ENCODE peak calls at places on chromosomes 2 and 18, in nine cellular contexts. One of them, this sample, is unnamed.

GRCh38 chr18:159037-159652 is 788 bp downstream of the USP14 start:
- DNase-seq in uterus: no peak
- DNase-seq in colonic mucosa: no peak
- DNase-seq in iPS DF 6.9: no peak
- DNase-seq in right cardiac atrium: no peak
- DNase-seq in left lung: no peak
- DNase-seq in HCT116: no peak
- DNase-seq in ovary: no peak
- DNase-seq in cardiac muscle cell: peak; percentile 13
- DNase-seq in this sample: no peak

GRCh38 chr2:61660511-61661388 is 122.6 kb upstream of the XPO1 start:
- DNase-seq in uterus: no peak
- DNase-seq in colonic mucosa: no peak
- DNase-seq in iPS DF 6.9: no peak
- DNase-seq in right cardiac atrium: peak; percentile 23
- DNase-seq in left lung: no peak
- DNase-seq in HCT116: no peak
- DNase-seq in ovary: no peak
- DNase-seq in cardiac muscle cell: peak; percentile 33
- DNase-seq in this sample: peak; percentile 30

GRCh38 chr2:201466050-201466660 is 14.6 kb downstream of the STRADB start:
- DNase-seq in uterus: no peak
- DNase-seq in colonic mucosa: no peak
- DNase-seq in iPS DF 6.9: no peak
- DNase-seq in right cardiac atrium: no peak
- DNase-seq in left lung: no peak
- DNase-seq in HCT116: no peak
- DNase-seq in ovary: no peak
- DNase-seq in cardiac muscle cell: peak; percentile 70
- DNase-seq in this sample: no peak

GRCh38 chr18:29779096-29779495 is 1263.4 kb downstream of the DSC3 start:
- DNase-seq in uterus: no peak
- DNase-seq in colonic mucosa: no peak
- DNase-seq in iPS DF 6.9: no peak
- DNase-seq in right cardiac atrium: no peak
- DNase-seq in left lung: no peak
- DNase-seq in HCT116: no peak
- DNase-seq in ovary: no peak
- DNase-seq in cardiac muscle cell: peak; percentile 16
- DNase-seq in this sample: no peak

GRCh38 chr2:137262600-137262999 is 497.3 kb downstream of the THSD7B start:
- DNase-seq in uterus: no peak
- DNase-seq in colonic mucosa: no peak
- DNase-seq in iPS DF 6.9: peak; percentile 29
- DNase-seq in right cardiac atrium: no peak
- DNase-seq in left lung: no peak
- DNase-seq in HCT116: no peak
- DNase-seq in ovary: no peak
- DNase-seq in cardiac muscle cell: no peak
- DNase-seq in this sample: no peak

GRCh38 chr2:139020287-139020686 is 240.1 kb upstream of the NXPH2 start:
- DNase-seq in uterus: no peak
- DNase-seq in colonic mucosa: no peak
- DNase-seq in iPS DF 6.9: no peak
- DNase-seq in right cardiac atrium: no peak
- DNase-seq in left lung: no peak
- DNase-seq in HCT116: no peak
- DNase-seq in ovary: no peak
- DNase-seq in cardiac muscle cell: no peak
- DNase-seq in this sample: no peak

GRCh38 chr2:42841344-42841743 is 49.0 kb upstream of the HAAO start:
- DNase-seq in uterus: peak; percentile 13
- DNase-seq in colonic mucosa: no peak
- DNase-seq in iPS DF 6.9: no peak
- DNase-seq in right cardiac atrium: no peak
- DNase-seq in left lung: no peak
- DNase-seq in HCT116: no peak
- DNase-seq in ovary: no peak
- DNase-seq in cardiac muscle cell: no peak
- DNase-seq in this sample: no peak

GRCh38 chr2:62529758-62530157 is 23.8 kb upstream of the TMEM17 start:
- DNase-seq in uterus: no peak
- DNase-seq in colonic mucosa: no peak
- DNase-seq in iPS DF 6.9: no peak
- DNase-seq in right cardiac atrium: no peak
- DNase-seq in left lung: no peak
- DNase-seq in HCT116: no peak
- DNase-seq in ovary: no peak
- DNase-seq in cardiac muscle cell: no peak
- DNase-seq in this sample: no peak

GRCh38 chr2:55051026-55051866 is 995 bp upstream of the RTN4 start:
- DNase-seq in uterus: peak; percentile 77
- DNase-seq in colonic mucosa: peak; percentile 63
- DNase-seq in iPS DF 6.9: no peak
- DNase-seq in right cardiac atrium: peak; percentile 58
- DNase-seq in left lung: no peak
- DNase-seq in HCT116: peak; percentile 99
- DNase-seq in ovary: peak; percentile 57
- DNase-seq in cardiac muscle cell: peak; percentile 98
- DNase-seq in this sample: peak; percentile 48

GRCh38 chr2:23231865-23232264 is 153.1 kb upstream of the KLHL29 start:
- DNase-seq in uterus: no peak
- DNase-seq in colonic mucosa: no peak
- DNase-seq in iPS DF 6.9: no peak
- DNase-seq in right cardiac atrium: no peak
- DNase-seq in left lung: no peak
- DNase-seq in HCT116: no peak
- DNase-seq in ovary: no peak
- DNase-seq in cardiac muscle cell: no peak
- DNase-seq in this sample: no peak

GRCh38 chr2:216216951-216217903 is 108.1 kb downstream of the XRCC5 start:
- DNase-seq in uterus: no peak
- DNase-seq in colonic mucosa: no peak
- DNase-seq in iPS DF 6.9: no peak
- DNase-seq in right cardiac atrium: no peak
- DNase-seq in left lung: peak; percentile 41
- DNase-seq in HCT116: no peak
- DNase-seq in ovary: no peak
- DNase-seq in cardiac muscle cell: peak; percentile 44
- DNase-seq in this sample: no peak

GRCh38 chr2:32706815-32707214 is 79.0 kb downstream of the TTC27 start:
- DNase-seq in uterus: no peak
- DNase-seq in colonic mucosa: no peak
- DNase-seq in iPS DF 6.9: no peak
- DNase-seq in right cardiac atrium: no peak
- DNase-seq in left lung: no peak
- DNase-seq in HCT116: no peak
- DNase-seq in ovary: no peak
- DNase-seq in cardiac muscle cell: no peak
- DNase-seq in this sample: no peak

DNA sequence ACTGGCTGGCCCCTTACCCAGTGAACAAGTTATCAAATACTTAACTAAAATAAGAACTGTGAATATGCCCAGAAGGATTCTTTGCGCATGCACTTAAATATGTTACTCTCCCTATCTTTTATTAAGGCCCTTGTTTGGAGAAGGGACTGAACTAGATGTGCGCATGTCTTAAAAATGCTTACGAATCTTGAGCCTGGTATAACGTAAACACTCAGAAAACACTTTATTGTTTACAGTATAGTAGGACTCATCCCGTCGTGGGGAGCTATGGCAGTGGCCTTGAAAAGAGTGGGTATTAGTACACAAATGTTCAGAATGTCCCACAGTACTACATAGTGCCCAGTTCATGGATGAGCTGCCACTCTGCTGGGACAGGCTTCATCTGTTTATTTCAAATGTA is 75.9 kb upstream of the MAP4K3 start:
- DNase-seq in uterus: no peak
- DNase-seq in colonic mucosa: no peak
- DNase-seq in iPS DF 6.9: no peak
- DNase-seq in right cardiac atrium: no peak
- DNase-seq in left lung: no peak
- DNase-seq in HCT116: no peak
- DNase-seq in ovary: no peak
- DNase-seq in cardiac muscle cell: no peak
- DNase-seq in this sample: no peak
- H3K4me1 ChIP-seq in uterus: peaks cover 18% of the 10 kb centered on the region
- H3K4me1 ChIP-seq in colonic mucosa: no peaks in the 10 kb centered on the region
- H3K4me1 ChIP-seq in iPS DF 6.9: peaks cover 11% of the 10 kb centered on the region
- H3K4me1 ChIP-seq in right cardiac atrium: peaks cover 28% of the 10 kb centered on the region
- H3K4me1 ChIP-seq in left lung: peaks cover 15% of the 10 kb centered on the region
- H3K4me1 ChIP-seq in HCT116: no peaks in the 10 kb centered on the region
- H3K4me1 ChIP-seq in ovary: peaks cover 11% of the 10 kb centered on the region
- H3K4me1 ChIP-seq in cardiac muscle cell: peaks cover 29% of the 10 kb centered on the region
- H3K4me1 ChIP-seq in this sample: peaks cover 98% of the 10 kb centered on the region

GRCh38 chr18:46399276-46399675 is 257.7 kb downstream of the LOXHD1 start:
- DNase-seq in uterus: no peak
- DNase-seq in colonic mucosa: no peak
- DNase-seq in iPS DF 6.9: no peak
- DNase-seq in right cardiac atrium: no peak
- DNase-seq in left lung: no peak
- DNase-seq in HCT116: no peak
- DNase-seq in ovary: no peak
- DNase-seq in cardiac muscle cell: no peak
- DNase-seq in this sample: no peak
- H3K4me1 ChIP-seq in uterus: no peaks in the 10 kb centered on the region
- H3K4me1 ChIP-seq in colonic mucosa: no peaks in the 10 kb centered on the region
- H3K4me1 ChIP-seq in iPS DF 6.9: peaks cover 1% of the 10 kb centered on the region
- H3K4me1 ChIP-seq in right cardiac atrium: no peaks in the 10 kb centered on the region
- H3K4me1 ChIP-seq in left lung: no peaks in the 10 kb centered on the region
- H3K4me1 ChIP-seq in HCT116: no peaks in the 10 kb centered on the region
- H3K4me1 ChIP-seq in ovary: no peaks in the 10 kb centered on the region
- H3K4me1 ChIP-seq in cardiac muscle cell: no peaks in the 10 kb centered on the region
- H3K4me1 ChIP-seq in this sample: peaks cover 6% of the 10 kb centered on the region

GRCh38 chr2:64697286-64698023 is 43.7 kb upstream of the SERTAD2 start:
- DNase-seq in uterus: no peak
- DNase-seq in colonic mucosa: no peak
- DNase-seq in iPS DF 6.9: no peak
- DNase-seq in right cardiac atrium: no peak
- DNase-seq in left lung: no peak
- DNase-seq in HCT116: no peak
- DNase-seq in ovary: no peak
- DNase-seq in cardiac muscle cell: peak; percentile 68
- DNase-seq in this sample: no peak

GRCh38 chr2:64698068-64698645 is 44.4 kb upstream of the SERTAD2 start:
- DNase-seq in uterus: no peak
- DNase-seq in colonic mucosa: no peak
- DNase-seq in iPS DF 6.9: no peak
- DNase-seq in right cardiac atrium: no peak
- DNase-seq in left lung: no peak
- DNase-seq in HCT116: no peak
- DNase-seq in ovary: no peak
- DNase-seq in cardiac muscle cell: no peak
- DNase-seq in this sample: no peak

GRCh38 chr2:64700133-64700809 is 46.6 kb upstream of the SERTAD2 start:
- DNase-seq in uterus: no peak
- DNase-seq in colonic mucosa: no peak
- DNase-seq in iPS DF 6.9: no peak
- DNase-seq in right cardiac atrium: no peak
- DNase-seq in left lung: no peak
- DNase-seq in HCT116: no peak
- DNase-seq in ovary: no peak
- DNase-seq in cardiac muscle cell: peak; percentile 38
- DNase-seq in this sample: no peak

GRCh38 chr2:64698668-64699444 is 45.1 kb upstream of the SERTAD2 start:
- DNase-seq in uterus: no peak
- DNase-seq in colonic mucosa: no peak
- DNase-seq in iPS DF 6.9: no peak
- DNase-seq in right cardiac atrium: no peak
- DNase-seq in left lung: no peak
- DNase-seq in HCT116: peak; percentile 24
- DNase-seq in ovary: no peak
- DNase-seq in cardiac muscle cell: peak; percentile 66
- DNase-seq in this sample: no peak

GRCh38 chr2:64699712-64700111 is 46.0 kb upstream of the SERTAD2 start:
- DNase-seq in uterus: no peak
- DNase-seq in colonic mucosa: no peak
- DNase-seq in iPS DF 6.9: no peak
- DNase-seq in right cardiac atrium: no peak
- DNase-seq in left lung: no peak
- DNase-seq in HCT116: no peak
- DNase-seq in ovary: no peak
- DNase-seq in cardiac muscle cell: no peak
- DNase-seq in this sample: no peak
- H3K4me1 ChIP-seq in uterus: no peaks in the 10 kb centered on the region
- H3K4me1 ChIP-seq in colonic mucosa: no peaks in the 10 kb centered on the region
- H3K4me1 ChIP-seq in iPS DF 6.9: no peaks in the 10 kb centered on the region
- H3K4me1 ChIP-seq in right cardiac atrium: peaks cover 4% of the 10 kb centered on the region
- H3K4me1 ChIP-seq in left lung: no peaks in the 10 kb centered on the region
- H3K4me1 ChIP-seq in HCT116: peaks cover 7% of the 10 kb centered on the region
- H3K4me1 ChIP-seq in ovary: no peaks in the 10 kb centered on the region
- H3K4me1 ChIP-seq in cardiac muscle cell: no peaks in the 10 kb centered on the region
- H3K4me1 ChIP-seq in this sample: no peaks in the 10 kb centered on the region

GRCh38 chr2:69978157-69978904 is 16.9 kb upstream of the ASPRV1 start:
- DNase-seq in uterus: no peak
- DNase-seq in colonic mucosa: no peak
- DNase-seq in iPS DF 6.9: no peak
- DNase-seq in right cardiac atrium: no peak
- DNase-seq in left lung: peak; percentile 84
- DNase-seq in HCT116: no peak
- DNase-seq in ovary: no peak
- DNase-seq in cardiac muscle cell: no peak
- DNase-seq in this sample: no peak

GRCh38 chr2:69980408-69980807 is 19.0 kb upstream of the ASPRV1 start:
- DNase-seq in uterus: no peak
- DNase-seq in colonic mucosa: no peak
- DNase-seq in iPS DF 6.9: no peak
- DNase-seq in right cardiac atrium: no peak
- DNase-seq in left lung: no peak
- DNase-seq in HCT116: no peak
- DNase-seq in ovary: no peak
- DNase-seq in cardiac muscle cell: peak; percentile 58
- DNase-seq in this sample: no peak

GRCh38 chr2:69977208-69977607 is 15.8 kb upstream of the ASPRV1 start:
- DNase-seq in uterus: no peak
- DNase-seq in colonic mucosa: no peak
- DNase-seq in iPS DF 6.9: no peak
- DNase-seq in right cardiac atrium: no peak
- DNase-seq in left lung: no peak
- DNase-seq in HCT116: no peak
- DNase-seq in ovary: no peak
- DNase-seq in cardiac muscle cell: no peak
- DNase-seq in this sample: no peak

GRCh38 chr2:69983392-69983791 is 22.0 kb upstream of the ASPRV1 start:
- DNase-seq in uterus: no peak
- DNase-seq in colonic mucosa: no peak
- DNase-seq in iPS DF 6.9: no peak
- DNase-seq in right cardiac atrium: no peak
- DNase-seq in left lung: no peak
- DNase-seq in HCT116: no peak
- DNase-seq in ovary: no peak
- DNase-seq in cardiac muscle cell: no peak
- DNase-seq in this sample: no peak

DNA sequence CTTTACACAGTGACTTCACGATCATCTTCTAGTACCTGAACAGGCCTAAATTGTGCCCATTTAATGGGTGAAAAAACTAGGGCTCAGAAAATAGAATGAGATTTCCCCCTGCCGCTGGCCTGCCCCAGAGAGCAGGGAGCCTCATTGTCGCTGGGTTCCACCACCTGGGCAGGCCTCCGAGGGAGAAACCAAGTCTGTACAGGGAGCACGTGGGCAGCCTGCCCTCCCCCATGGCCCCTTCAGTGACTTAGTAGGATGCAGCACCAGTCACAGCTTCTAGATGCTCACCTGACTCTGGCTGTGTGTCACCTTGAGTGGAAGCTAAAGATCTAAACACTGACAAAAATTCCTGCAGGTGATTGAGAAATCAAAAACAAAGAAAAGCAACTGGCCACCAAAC is 18.5 kb upstream of the ASPRV1 start:
- DNase-seq in uterus: no peak
- DNase-seq in colonic mucosa: no peak
- DNase-seq in iPS DF 6.9: no peak
- DNase-seq in right cardiac atrium: no peak
- DNase-seq in left lung: no peak
- DNase-seq in HCT116: no peak
- DNase-seq in ovary: no peak
- DNase-seq in cardiac muscle cell: no peak
- DNase-seq in this sample: no peak
- H3K4me1 ChIP-seq in uterus: no peaks in the 10 kb centered on the region
- H3K4me1 ChIP-seq in colonic mucosa: no peaks in the 10 kb centered on the region
- H3K4me1 ChIP-seq in iPS DF 6.9: no peaks in the 10 kb centered on the region
- H3K4me1 ChIP-seq in right cardiac atrium: no peaks in the 10 kb centered on the region
- H3K4me1 ChIP-seq in left lung: no peaks in the 10 kb centered on the region
- H3K4me1 ChIP-seq in HCT116: no peaks in the 10 kb centered on the region
- H3K4me1 ChIP-seq in ovary: no peaks in the 10 kb centered on the region
- H3K4me1 ChIP-seq in cardiac muscle cell: no peaks in the 10 kb centered on the region
- H3K4me1 ChIP-seq in this sample: no peaks in the 10 kb centered on the region